ENCODE peak calls at places on chromosomes 11 and 22, in eight cellular contexts. C is transverse colon, K is astrocyte of the cerebellum, X is GM12865, G is ovary, P is colonic mucosa, H is OCI-LY7, S is left ventricle myocardium inferior. V is an unnamed sample.

GRCh38 chr11:59062602-59063529 is 23.2 kb upstream of the GLYATL1B start:
- DNase-seq in C (no peak), K (no peak), X (no peak), G (no peak), P (no peak), H (no peak), S (no peak), V (no peak)

GRCh38 chr11:56624661-56625110 is 10.0 kb upstream of the OR5M1 start:
- DNase-seq in C (no peak), K (peak), X (peak), G (no peak), P (peak), H (peak), S (no peak), V (peak)

GRCh38 chr22:46063861-46064235 is 86.5 kb upstream of the PPARA start:
- DNase-seq in C (peak), K (no peak), X (no peak), G (peak), P (no peak), H (no peak), S (peak), V (no peak)

GRCh38 chr11:29293825-29294224 is 723.0 kb downstream of the KCNA4 start:
- DNase-seq in C (no peak), K (peak), X (peak), G (no peak), P (no peak), H (no peak), S (no peak), V (peak)

GRCh38 chr11:18105086-18105801 is 638 bp downstream of the SAAL1 start:
- DNase-seq in C (no peak), K (no peak), X (peak), G (no peak), P (no peak), H (no peak), S (no peak), V (no peak)

GRCh38 chr11:47376543-47377371 is 1.6 kb downstream of the SPI1 start:
- DNase-seq in C (peak), K (no peak), X (no peak), G (peak), P (no peak), H (peak), S (peak), V (no peak)

GRCh38 chr11:129791515-129791914 is 24.1 kb upstream of the TMEM45B start:
- DNase-seq in C (no peak), K (no peak), X (no peak), G (no peak), P (no peak), H (no peak), S (no peak), V (no peak)

GRCh38 chr22:18056161-18056666 is 21.6 kb upstream of the PEX26 start:
- DNase-seq in C (peak), K (no peak), X (peak), G (no peak), P (no peak), H (peak), S (no peak), V (no peak)

GRCh38 chr11:64713031-64713780 is 9.8 kb downstream of the NRXN2 start:
- DNase-seq in C (peak), K (no peak), X (no peak), G (peak), P (no peak), H (no peak), S (peak), V (peak)

GRCh38 chr22:23110922-23111527 is 30.8 kb downstream of the RSPH14 start:
- DNase-seq in C (no peak), K (no peak), X (no peak), G (no peak), P (no peak), H (no peak), S (no peak), V (no peak)

GRCh38 chr11:45856044-45856468 is 8.8 kb downstream of the CRY2 start:
- DNase-seq in C (no peak), K (no peak), X (no peak), G (no peak), P (no peak), H (no peak), S (no peak), V (no peak)

GRCh38 chr11:12692238-12693074 is 18.2 kb downstream of the TEAD1 start:
- DNase-seq in C (peak), K (peak), X (no peak), G (peak), P (peak), H (no peak), S (peak), V (peak)

GRCh38 chr11:70060611-70061293 is 17.4 kb upstream of the ANO1 start:
- DNase-seq in C (no peak), K (no peak), X (no peak), G (no peak), P (peak), H (no peak), S (no peak), V (no peak)

GRCh38 chr22:30425616-30426394 is at the start of gene MTFP1:
- DNase-seq in C (peak), K (no peak), X (peak), G (peak), P (peak), H (peak), S (peak), V (peak)

GRCh38 chr11:119882316-119882715 is 153.3 kb upstream of the NECTIN1 start:
- DNase-seq in C (no peak), K (no peak), X (no peak), G (no peak), P (no peak), H (no peak), S (no peak), V (no peak)

GRCh38 chr11:10301656-10302293 is 3.1 kb upstream of the ADM start:
- DNase-seq in C (no peak), K (no peak), X (no peak), G (no peak), P (no peak), H (no peak), S (no peak), V (peak)

GRCh38 chr11:119376197-119376847 is 5.2 kb downstream of the USP2 start:
- DNase-seq in C (no peak), K (no peak), X (no peak), G (peak), P (no peak), H (peak), S (peak), V (no peak)

GRCh38 chr11:73334244-73335203 is 26.4 kb downstream of the ARHGEF17 start:
- DNase-seq in C (peak), K (no peak), X (peak), G (peak), P (peak), H (peak), S (peak), V (peak)

GRCh38 chr22:20653012-20653794 is 120.7 kb upstream of the SERPIND1 start:
- DNase-seq in C (no peak), K (no peak), X (no peak), G (no peak), P (no peak), H (no peak), S (no peak), V (no peak)

GRCh38 chr11:90465553-90465952 is 242.7 kb upstream of the CHORDC1 start:
- DNase-seq in C (no peak), K (no peak), X (no peak), G (no peak), P (no peak), H (no peak), S (no peak), V (no peak)

GRCh38 chr11:126416542-126417090 is 61.1 kb downstream of the ST3GAL4 start:
- DNase-seq in C (peak), K (peak), X (peak), G (peak), P (peak), H (peak), S (peak), V (peak)

GRCh38 chr11:11618973-11619435 is 2.8 kb downstream of the GALNT18 start:
- DNase-seq in C (no peak), K (no peak), X (no peak), G (no peak), P (no peak), H (no peak), S (no peak), V (no peak)
- TF ChIP-seq CTCF in C (no peak), K (no peak), X (no peak), G (no peak), P (no peak), H (peak), S (peak), V (no peak)

GRCh38 chr11:6941970-6942369 is 15.7 kb downstream of the ZNF215 start:
- DNase-seq in C (no peak), K (no peak), X (no peak), G (no peak), P (no peak), H (no peak), S (no peak), V (no peak)
- H3K4me3 ChIP-seq in C (no peak), K (no peak), X (no peak), G (no peak), P (no peak), H (no peak), S (no peak), V (no peak)

DNA sequence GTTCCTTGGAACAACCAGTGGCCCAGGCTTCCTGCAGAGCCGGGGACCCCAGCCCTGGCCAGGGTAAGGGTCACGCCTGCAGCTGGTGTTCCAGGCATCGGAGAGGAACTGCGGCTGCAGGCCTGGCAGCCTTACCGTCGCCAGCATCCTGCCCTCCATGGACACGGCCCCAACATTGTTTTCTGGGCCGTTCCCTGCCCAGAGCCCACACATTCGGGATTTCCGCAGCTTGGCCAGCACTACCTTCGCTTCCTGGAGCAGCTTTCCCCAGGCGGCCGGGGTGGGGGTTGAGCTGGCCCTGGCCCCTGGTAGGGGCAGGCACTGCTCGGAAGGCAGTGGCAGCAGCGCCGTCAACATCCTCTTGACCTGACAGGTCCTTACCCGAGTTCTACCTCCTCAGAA is 17.7 kb downstream of the TXN2 start:
- DNase-seq in C (no peak), K (no peak), X (no peak), G (peak), P (no peak), H (no peak), S (peak), V (no peak)
- TF ChIP-seq CTCF in C (no peak), K (no peak), X (no peak), G (no peak), P (no peak), H (no peak), S (no peak), V (no peak)

GRCh38 chr11:128685383-128686044 is 8.4 kb upstream of the FLI1 start:
- DNase-seq in C (no peak), K (no peak), X (no peak), G (no peak), P (no peak), H (no peak), S (no peak), V (no peak)
- H3K4me3 ChIP-seq in C (no peak), K (peak), X (no peak), G (no peak), P (peak), H (no peak), S (peak), V (peak)

GRCh38 chr22:44913198-44913983 is 96.4 kb downstream of the PHF21B start:
- DNase-seq in C (no peak), K (no peak), X (no peak), G (peak), P (no peak), H (no peak), S (no peak), V (no peak)
- TF ChIP-seq CTCF in C (no peak), K (no peak), X (no peak), G (no peak), P (no peak), H (no peak), S (no peak), V (no peak)

DNA sequence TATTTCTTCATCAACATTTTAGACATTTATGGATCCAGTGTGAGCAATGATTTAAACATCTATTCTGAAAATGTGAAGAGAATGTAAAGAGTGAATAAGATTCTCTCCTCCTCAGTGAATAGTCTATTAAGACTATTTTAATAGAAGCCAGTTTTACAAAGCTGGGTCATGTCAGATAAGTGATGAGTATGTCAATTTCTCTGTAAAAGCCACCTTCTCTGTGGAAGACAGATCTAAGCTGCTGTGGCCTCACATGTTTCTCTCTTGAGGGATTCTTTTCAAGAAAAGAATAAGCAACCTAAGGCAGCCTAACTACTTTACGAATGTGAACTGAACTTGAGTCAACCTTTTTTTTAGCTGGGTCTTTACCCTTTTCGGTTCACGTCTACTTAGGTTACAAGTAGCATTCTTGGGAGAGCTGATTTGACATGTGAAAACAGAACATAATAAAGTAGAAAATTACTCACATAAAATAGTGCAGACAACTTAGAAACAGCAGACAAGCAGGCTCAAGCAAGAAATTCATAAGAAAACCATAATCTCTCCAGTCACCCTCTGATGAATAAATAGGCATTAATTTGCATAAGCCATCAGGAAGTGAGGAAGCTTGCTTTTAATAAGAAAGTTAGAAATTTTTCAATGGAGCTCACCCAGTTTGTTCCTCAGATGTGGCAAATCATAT is 9.9 kb downstream of the CTSC start:
- DNase-seq in C (no peak), K (no peak), X (peak), G (no peak), P (no peak), H (no peak), S (no peak), V (no peak)
- H3K4me3 ChIP-seq in C (no peak), K (no peak), X (peak), G (no peak), P (no peak), H (no peak), S (no peak), V (no peak)

V was measured in fibroblast of pulmonary artery.